ENCODE peak calls at places on chromosomes 7 and 10, in four cellular contexts. D, S, T and Q are unnamed samples.
A peak's percentile ranks its signal among the peaks of the same experiment; 100 is the strongest.

GRCh38 chr10:76550806-76551205 is 1086.8 kb downstream of the KCNMA1 start:
- DNase-seq in D (no peak), S (no peak), T (no peak), Q (no peak)

GRCh38 chr10:70441161-70441876 is at the start of gene NODAL:
- DNase-seq in D (no peak), S (no peak), T (no peak), Q (peak; percentile 59)

GRCh38 chr7:12923971-12924370 is 236.5 kb downstream of the ARL4A start:
- DNase-seq in D (no peak), S (no peak), T (no peak), Q (no peak)

GRCh38 chr7:79458796-79459195 is 5.3 kb upstream of the MAGI2 start:
- DNase-seq in D (no peak), S (no peak), T (no peak), Q (no peak)

GRCh38 chr7:134034652-134035051 is 92.5 kb upstream of the LRGUK start:
- DNase-seq in D (no peak), S (peak; percentile 67), T (no peak), Q (no peak)

GRCh38 chr7:111710839-111711380 is 148.6 kb upstream of the IMMP2L start:
- DNase-seq in D (no peak), S (no peak), T (no peak), Q (no peak)

GRCh38 chr10:90125966-90126600 is 424.7 kb downstream of the KIF20B start:
- DNase-seq in D (no peak), S (no peak), T (no peak), Q (no peak)

GRCh38 chr7:28354601-28355062 is 57.7 kb upstream of the CREB5 start:
- DNase-seq in D (no peak), S (no peak), T (no peak), Q (no peak)

GRCh38 chr10:71675295-71675970 is 44.1 kb downstream of the C10orf105 start:
- DNase-seq in D (no peak), S (no peak), T (no peak), Q (no peak)

GRCh38 chr7:107593025-107593410 is 13.0 kb downstream of the BCAP29 start:
- DNase-seq in D (no peak), S (no peak), T (no peak), Q (no peak)

GRCh38 chr10:114694062-114694461 is 36.0 kb upstream of the ABLIM1 start:
- DNase-seq in D (no peak), S (no peak), T (no peak), Q (no peak)

GRCh38 chr10:118537623-118538022 is 57.8 kb downstream of the PRLHR start:
- DNase-seq in D (no peak), S (no peak), T (no peak), Q (no peak)

GRCh38 chr7:45099891-45100760 is 11.4 kb upstream of the NACAD start:
- DNase-seq in D (no peak), S (no peak), T (no peak), Q (no peak)

GRCh38 chr10:21724020-21724589 is 190.1 kb downstream of the MLLT10 start:
- DNase-seq in D (no peak), S (no peak), T (no peak), Q (no peak)

GRCh38 chr7:131279044-131279443 is 48.6 kb upstream of the MKLN1 start:
- DNase-seq in D (no peak), S (no peak), T (no peak), Q (no peak)

GRCh38 chr10:4849042-4849402 is 23.0 kb downstream of the AKR1E2 start:
- DNase-seq in D (no peak), S (no peak), T (no peak), Q (no peak)

GRCh38 chr7:155323001-155323638 is 25.4 kb downstream of the INSIG1 start:
- DNase-seq in D (no peak), S (no peak), T (no peak), Q (no peak)

GRCh38 chr10:4498763-4499251 is 327.2 kb upstream of the AKR1E2 start:
- DNase-seq in D (no peak), S (no peak), T (no peak), Q (no peak)

GRCh38 chr10:66656499-66656898 is 269.3 kb upstream of the LRRTM3 start:
- DNase-seq in D (no peak), S (no peak), T (no peak), Q (no peak)

GRCh38 chr7:15626041-15626440 is 60.4 kb downstream of the MEOX2 start:
- DNase-seq in D (no peak), S (no peak), T (no peak), Q (no peak)

GRCh38 chr7:45649560-45650346 is 75.6 kb downstream of the ADCY1 start:
- DNase-seq in D (no peak), S (no peak), T (no peak), Q (no peak)

GRCh38 chr10:108204528-108205313 is 1040.2 kb upstream of the SORCS1 start:
- DNase-seq in D (peak; percentile 19), S (no peak), T (peak; percentile 11), Q (peak; percentile 38)

GRCh38 chr10:16611037-16611436 is 89.4 kb upstream of the C1QL3 start:
- DNase-seq in D (no peak), S (no peak), T (no peak), Q (no peak)

GRCh38 chr7:151851782-151852181 is 25.1 kb downstream of the PRKAG2 start:
- DNase-seq in D (no peak), S (no peak), T (no peak), Q (peak; percentile 5)

GRCh38 chr7:99498546-99498944 is 1.5 kb downstream of the ZNF394 start:
- DNase-seq in D (no peak), S (no peak), T (no peak), Q (no peak)

GRCh38 chr7:92306153-92306552 is 60.4 kb downstream of the ANKIB1 start:
- DNase-seq in D (no peak), S (no peak), T (no peak), Q (no peak)

GRCh38 chr10:22479419-22479818 is 134.1 kb downstream of the SPAG6 start:
- DNase-seq in D (no peak), S (no peak), T (no peak), Q (no peak)

GRCh38 chr10:127801302-127801701 is 64.3 kb downstream of the FOXI2 start:
- DNase-seq in D (no peak), S (no peak), T (no peak), Q (no peak)

GRCh38 chr10:93465806-93466675 is 16.1 kb downstream of the MYOF start:
- DNase-seq in D (no peak), S (peak; percentile 18), T (no peak), Q (no peak)

GRCh38 chr10:118721005-118721876 is 33.5 kb downstream of the CACUL1 start:
- DNase-seq in D (peak; percentile 32), S (peak; percentile 28), T (no peak), Q (peak; percentile 47)

GRCh38 chr7:4103352-4104091 is 578.6 kb upstream of the FOXK1 start:
- DNase-seq in D (peak; percentile 43), S (peak; percentile 6), T (no peak), Q (no peak)
- TF ChIP-seq CTCF in D (peak; percentile 41), S (peak; percentile 29), T (no peak), Q (no peak)

GRCh38 chr7:2560175-2560695 is 1.5 kb downstream of the IQCE start:
- DNase-seq in D (no peak), S (no peak), T (no peak), Q (no peak)
- TF ChIP-seq ESRRA in D (no peak), S (no peak), T (no peak), Q (no peak)

GRCh38 chr7:80890391-80890790 is 28.5 kb downstream of the SEMA3C start:
- DNase-seq in D (no peak), S (no peak), T (no peak), Q (no peak)
- TF ChIP-seq CREM in D (no peak), S (no peak), T (no peak), Q (no peak)

GRCh38 chr10:78605800-78606350 is 462.9 kb upstream of the ZMIZ1 start:
- DNase-seq in D (no peak), S (peak; percentile 55), T (no peak), Q (no peak)
- TF ChIP-seq CTCF in D (no peak), S (peak; percentile 46), T (no peak), Q (no peak)

GRCh38 chr10:103442031-103442461 is 10.1 kb downstream of the CALHM2 start:
- DNase-seq in D (no peak), S (no peak), T (no peak), Q (no peak)

GRCh38 chr10:103439776-103440175 is 12.4 kb downstream of the CALHM2 start:
- DNase-seq in D (no peak), S (peak; percentile 52), T (no peak), Q (no peak)

GRCh38 chr10:103441611-103442010 is 10.6 kb downstream of the CALHM2 start:
- DNase-seq in D (no peak), S (no peak), T (no peak), Q (no peak)

GRCh38 chr10:103440416-103440815 is 11.8 kb downstream of the CALHM2 start:
- DNase-seq in D (no peak), S (no peak), T (no peak), Q (no peak)

DNA sequence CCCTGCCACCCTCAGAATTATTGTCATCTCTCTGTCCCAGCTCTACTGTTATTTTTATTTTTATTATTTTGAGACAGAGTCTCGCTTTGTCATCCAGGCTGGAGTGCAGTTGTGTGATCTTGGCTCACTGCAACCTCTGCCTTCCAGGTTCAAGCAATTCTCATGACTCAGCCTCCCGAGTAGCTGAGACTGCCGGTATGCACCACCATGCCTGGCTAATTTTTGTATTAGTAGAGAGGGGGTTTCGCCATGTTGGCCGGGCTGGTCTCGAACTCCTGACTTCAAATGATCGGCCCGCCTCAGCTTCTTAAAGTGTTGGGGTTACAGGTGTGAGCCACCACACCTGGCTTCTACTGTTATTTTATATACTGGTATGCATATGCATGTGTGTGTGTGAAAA is 11.0 kb downstream of the CALHM2 start:
- DNase-seq in D (no peak), S (no peak), T (no peak), Q (no peak)
- TF ChIP-seq ESRRA in D (no peak), S (no peak), T (no peak), Q (no peak)

DNA sequence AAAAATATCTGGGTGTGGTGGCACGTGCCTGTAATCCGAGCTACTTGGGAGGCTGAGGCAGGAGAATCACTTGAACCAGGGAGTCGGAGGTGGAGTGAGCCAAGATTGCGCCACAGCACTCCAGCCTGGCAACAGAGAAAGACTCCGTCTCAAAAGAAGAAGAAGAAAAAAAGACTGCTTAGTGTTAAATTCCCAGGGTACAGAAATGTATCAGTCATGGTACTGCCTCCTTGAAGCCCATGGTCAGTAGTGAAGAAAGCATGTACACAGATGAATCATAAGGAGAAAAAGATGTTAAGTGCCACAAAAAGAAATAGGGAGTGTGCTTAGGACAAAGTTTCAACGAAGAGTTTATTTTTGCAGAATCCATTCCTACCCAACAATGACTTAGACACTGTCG is 62.5 kb upstream of the KMT2E start:
- DNase-seq in D (no peak), S (no peak), T (no peak), Q (no peak)
- TF ChIP-seq CREM in D (no peak), S (no peak), T (no peak), Q (no peak)

GRCh38 chr10:2992401-2993198 is 74.7 kb upstream of the PFKP start:
- DNase-seq in D (no peak), S (no peak), T (no peak), Q (no peak)
- TF ChIP-seq CTCF in D (peak; percentile 30), S (no peak), T (no peak), Q (no peak)

GRCh38 chr7:103499976-103500375 is 54.0 kb upstream of the SLC26A5 start:
- DNase-seq in D (no peak), S (no peak), T (no peak), Q (no peak)
- TF ChIP-seq ESRRA in D (no peak), S (no peak), T (no peak), Q (no peak)